ENCODE peak calls at places on chromosomes 1 and 21, in five cellular contexts. Y is mesendoderm, C is IMR-90, T is H9, A is neuronal stem cell. H is an unnamed sample.

GRCh38 chr1:93434987-93435386 is 12.9 kb upstream of the FNBP1L start:
- DNase-seq in Y (no peak), C (no peak), T (no peak), A (no peak), H (no peak)

GRCh38 chr1:109040627-109041613 is 982 bp downstream of the WDR47 start:
- DNase-seq in Y (peak), C (no peak), T (peak), A (peak), H (no peak)

GRCh38 chr1:36482724-36483388 is at the start of gene CSF3R:
- DNase-seq in Y (no peak), C (no peak), T (no peak), A (no peak), H (no peak)

GRCh38 chr1:227934476-227935313 is 13.0 kb downstream of the WNT9A start:
- DNase-seq in Y (peak), C (peak), T (no peak), A (no peak), H (no peak)

GRCh38 chr1:115090547-115090946 is 1.2 kb upstream of the TSPAN2 start:
- DNase-seq in Y (peak), C (peak), T (peak), A (no peak), H (no peak)

GRCh38 chr1:93701619-93702018 is 20.0 kb upstream of the BCAR3 start:
- DNase-seq in Y (peak), C (peak), T (peak), A (no peak), H (peak)

GRCh38 chr1:169086603-169087455 is 19.7 kb upstream of the ATP1B1 start:
- DNase-seq in Y (peak), C (peak), T (no peak), A (no peak), H (no peak)

GRCh38 chr1:94720091-94720793 is 99.9 kb upstream of the SLC44A3 start:
- DNase-seq in Y (no peak), C (no peak), T (no peak), A (no peak), H (no peak)

GRCh38 chr1:93078935-93079654 is at the start of gene MTF2:
- DNase-seq in Y (peak), C (peak), T (peak), A (peak), H (peak)

GRCh38 chr1:9630331-9631081 is 21.0 kb upstream of the PIK3CD start:
- DNase-seq in Y (no peak), C (no peak), T (no peak), A (no peak), H (no peak)

GRCh38 chr1:54409156-54410142 is 3.3 kb upstream of the SSBP3 start:
- DNase-seq in Y (peak), C (no peak), T (no peak), A (no peak), H (no peak)
- H2BK5ac ChIP-seq in Y (peak), C (no peak), T (no peak), A (no peak), H (peak)

DNA sequence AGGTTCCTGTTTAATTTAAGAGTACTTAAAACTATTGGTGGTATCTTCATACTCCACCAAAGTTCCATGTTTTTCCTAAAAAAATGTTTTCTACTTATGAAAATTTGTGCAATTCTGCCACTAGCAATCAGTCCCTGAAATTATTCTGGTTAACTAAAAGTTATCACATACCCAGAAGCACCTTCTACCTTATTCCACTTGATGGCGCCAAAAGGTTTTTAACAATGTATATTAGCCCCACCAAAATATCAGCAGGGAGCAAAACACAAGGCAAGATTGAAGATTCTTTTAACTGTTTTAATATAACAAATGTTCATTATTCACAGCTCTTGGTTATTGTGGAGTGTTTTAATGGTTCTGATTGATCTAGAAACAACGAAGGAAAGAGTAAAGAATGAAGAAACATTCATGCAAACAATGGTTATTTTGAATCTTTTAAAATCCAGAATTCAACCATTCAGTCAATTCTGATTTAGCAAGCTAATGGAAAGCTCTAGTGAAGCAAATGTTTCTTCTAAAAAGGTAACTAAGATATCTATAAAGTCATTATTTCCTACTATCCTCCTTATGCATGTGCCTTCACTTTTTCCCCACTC is 67.2 kb downstream of the TTLL7 start:
- DNase-seq in Y (peak), C (peak), T (no peak), A (peak), H (no peak)
- H2BK5ac ChIP-seq in Y (no peak), C (no peak), T (no peak), A (no peak), H (no peak)

GRCh38 chr1:8166436-8166835 is 140.3 kb upstream of the ERRFI1 start:
- DNase-seq in Y (no peak), C (no peak), T (no peak), A (no peak), H (no peak)

GRCh38 chr1:8170059-8170835 is 144.1 kb upstream of the ERRFI1 start:
- DNase-seq in Y (no peak), C (no peak), T (no peak), A (no peak), H (no peak)

GRCh38 chr1:8169364-8170058 is 143.4 kb upstream of the ERRFI1 start:
- DNase-seq in Y (peak), C (peak), T (no peak), A (no peak), H (no peak)

GRCh38 chr1:8165595-8166360 is 139.7 kb upstream of the ERRFI1 start:
- DNase-seq in Y (peak), C (no peak), T (peak), A (no peak), H (no peak)

DNA sequence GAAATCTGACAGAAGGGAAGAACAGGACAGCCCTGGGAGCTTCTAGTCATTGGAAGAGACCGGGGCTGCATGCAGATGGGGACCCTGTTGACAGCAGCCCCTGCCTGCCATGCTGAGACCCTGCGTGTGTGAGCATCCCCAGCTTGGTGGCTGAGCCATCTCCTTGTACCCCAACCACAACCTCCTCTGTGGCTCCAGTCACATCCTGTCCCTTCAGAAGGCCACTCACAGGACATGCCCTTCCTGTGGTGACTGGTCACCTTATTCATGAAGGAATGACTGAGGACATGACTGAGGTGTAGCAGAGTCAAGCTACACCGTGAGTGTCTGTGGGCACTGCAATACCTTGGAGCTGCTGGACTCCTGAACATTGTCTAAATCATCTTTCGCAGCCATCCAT is 141.8 kb upstream of the ERRFI1 start:
- DNase-seq in Y (peak), C (no peak), T (no peak), A (no peak), H (no peak)
- H2BK5ac ChIP-seq in Y (peak), C (peak), T (peak), A (no peak), H (peak)

GRCh38 chr21:38820471-38821239 is 14.9 kb downstream of the ETS2 start:
- DNase-seq in Y (no peak), C (no peak), T (no peak), A (no peak), H (no peak)
- H2BK5ac ChIP-seq in Y (no peak), C (peak), T (no peak), A (no peak), H (no peak)

GRCh38 chr1:222769968-222770620 is 33.1 kb downstream of the FAM177B start:
- DNase-seq in Y (no peak), C (no peak), T (no peak), A (no peak), H (no peak)
- H2BK5ac ChIP-seq in Y (no peak), C (no peak), T (no peak), A (no peak), H (no peak)

GRCh38 chr1:154418898-154419619 is 13.9 kb downstream of the IL6R start:
- DNase-seq in Y (no peak), C (no peak), T (no peak), A (no peak), H (no peak)
- H2BK5ac ChIP-seq in Y (no peak), C (peak), T (no peak), A (no peak), H (no peak)

DNA sequence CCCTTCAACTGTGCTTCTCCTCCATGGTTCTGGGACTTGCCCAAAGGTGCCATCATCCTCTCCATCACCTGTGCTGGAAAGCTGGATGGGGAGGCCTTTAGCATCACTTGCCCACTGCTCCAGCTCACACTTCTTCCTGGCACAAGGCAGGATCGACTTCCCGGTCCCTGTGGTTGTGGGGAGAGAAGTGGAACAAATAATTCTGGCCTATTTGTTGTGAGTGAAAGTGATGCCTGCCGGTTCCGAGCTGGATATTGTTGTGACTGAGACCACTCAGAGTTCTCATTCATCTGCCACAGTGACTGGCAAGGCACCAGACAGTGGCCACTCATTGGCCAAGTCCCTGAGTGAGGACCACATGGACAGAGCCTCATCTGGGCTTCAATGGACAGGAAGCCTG is 191.9 kb downstream of the PTPRU start:
- DNase-seq in Y (no peak), C (no peak), T (no peak), A (no peak), H (no peak)
- H2BK5ac ChIP-seq in Y (no peak), C (no peak), T (no peak), A (no peak), H (no peak)

GRCh38 chr1:63921357-63921756 is 147.5 kb downstream of the ROR1 start:
- DNase-seq in Y (no peak), C (no peak), T (no peak), A (no peak), H (no peak)

GRCh38 chr1:63922848-63923247 is 149.0 kb downstream of the ROR1 start:
- DNase-seq in Y (no peak), C (no peak), T (no peak), A (no peak), H (no peak)

GRCh38 chr1:63920154-63921117 is 146.6 kb downstream of the ROR1 start:
- DNase-seq in Y (peak), C (peak), T (no peak), A (no peak), H (no peak)

GRCh38 chr1:63924600-63924999 is 150.8 kb downstream of the ROR1 start:
- DNase-seq in Y (peak), C (no peak), T (no peak), A (no peak), H (no peak)

DNA sequence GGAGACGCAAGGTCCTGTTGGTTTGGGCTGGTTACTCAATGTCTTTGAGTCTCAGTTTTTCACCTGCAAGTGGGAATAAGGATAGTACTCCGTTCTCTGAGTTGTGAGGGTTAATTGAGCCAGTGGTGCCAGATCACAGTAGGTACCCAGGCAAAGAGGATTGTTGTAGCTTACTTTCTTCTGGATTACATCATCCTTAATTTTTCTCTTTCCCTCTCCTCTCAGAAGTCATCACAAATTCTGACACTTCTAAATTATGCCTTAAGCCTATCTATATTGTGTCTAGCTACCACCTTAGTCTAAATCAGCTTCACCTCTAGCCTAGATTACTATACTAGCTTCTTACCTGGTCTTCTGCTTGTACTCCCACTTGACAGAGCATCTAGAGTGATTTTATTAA is 149.5 kb downstream of the ROR1 start:
- DNase-seq in Y (no peak), C (no peak), T (no peak), A (no peak), H (no peak)
- H2BK5ac ChIP-seq in Y (no peak), C (no peak), T (no peak), A (no peak), H (no peak)